ENCODE peak calls at places on chromosomes 6 and 20, in seven cellular contexts. E, S, W, U, I, A and G are unnamed samples. For H3K27me3, the result is how much of the 10 kb centered on the place peaks cover.

GRCh38 chr20:50992733-50993457 is 30.0 kb downstream of the KCNG1 start:
- DNase-seq in I (peak), W (no peak), U (peak), S (peak), E (no peak), A (no peak), G (no peak)

GRCh38 chr20:58634121-58634817 is 16.8 kb upstream of the STX16 start:
- DNase-seq in I (no peak), W (no peak), U (no peak), E (no peak), S (peak), A (peak), G (no peak)

GRCh38 chr20:56945057-56945456 is 316.0 kb downstream of the TFAP2C start:
- DNase-seq in U (peak), A (no peak), I (no peak), S (no peak), W (no peak), E (no peak), G (no peak)

GRCh38 chr6:33809619-33810018 is 5.8 kb upstream of the MLN start:
- DNase-seq in S (no peak), A (no peak), I (no peak), W (no peak), U (no peak), E (no peak), G (no peak)

GRCh38 chr6:6661684-6662083 is 73.2 kb downstream of the LY86 start:
- DNase-seq in W (no peak), I (no peak), A (peak), U (peak), E (peak), S (peak), G (no peak)

GRCh38 chr6:31559958-31560696 is 12.0 kb upstream of the LTA start:
- DNase-seq in S (peak), A (peak), I (peak), E (peak), W (peak), U (peak), G (no peak)

GRCh38 chr6:129893513-129894098 is 32.5 kb upstream of the TMEM244 start:
- DNase-seq in A (no peak), S (peak), I (no peak), W (no peak), E (no peak), U (peak), G (no peak)

GRCh38 chr20:48875233-48875913 is 46.1 kb upstream of the ARFGEF2 start:
- DNase-seq in I (no peak), E (no peak), A (no peak), W (no peak), U (no peak), S (no peak), G (no peak)

GRCh38 chr6:2952557-2953095 is 18.7 kb downstream of the SERPINB6 start:
- DNase-seq in U (peak), I (peak), E (peak), A (peak), W (peak), S (peak), G (peak)

GRCh38 chr6:91480397-91480796 is 893.5 kb upstream of the MAP3K7 start:
- DNase-seq in A (no peak), E (no peak), W (no peak), U (no peak), S (no peak), I (no peak), G (no peak)

GRCh38 chr20:56487216-56487615 is 18.8 kb downstream of the RTF2 start:
- DNase-seq in E (no peak), I (no peak), A (no peak), W (no peak), U (no peak), S (no peak), G (no peak)

GRCh38 chr6:133396630-133397335 is 155.6 kb downstream of the EYA4 start:
- DNase-seq in S (peak), A (no peak), I (no peak), U (no peak), W (no peak), E (no peak), G (no peak)

GRCh38 chr6:24876496-24877465 is 59.0 kb downstream of the RIPOR2 start:
- DNase-seq in E (no peak), W (no peak), U (no peak), S (no peak), A (no peak), I (peak), G (no peak)

GRCh38 chr6:151803743-151804142 is 3.7 kb upstream of the ESR1 start:
- DNase-seq in I (no peak), S (no peak), E (no peak), A (no peak), W (no peak), U (peak), G (no peak)

GRCh38 chr6:17714879-17715860 is 8.4 kb upstream of the NUP153 start:
- DNase-seq in E (no peak), W (no peak), A (no peak), S (peak), I (no peak), U (peak), G (no peak)

GRCh38 chr6:158322724-158323560 is 10.7 kb downstream of the TULP4 start:
- DNase-seq in I (no peak), S (peak), A (no peak), W (no peak), U (peak), E (no peak), G (no peak)

GRCh38 chr6:150410906-150411305 is 42.1 kb downstream of the IYD start:
- DNase-seq in U (peak), S (no peak), E (no peak), A (no peak), W (no peak), I (no peak), G (no peak)
- H3K27me3 ChIP-seq in U (under half), S (under half), E (under half), A (under half), W (under half), I (under half), G (under half)

GRCh38 chr20:1764136-1765033 is 106.8 kb upstream of the SIRPG start:
- DNase-seq in E (peak), S (peak), A (peak), U (peak), W (peak), I (peak), G (peak)
- H3K4me3 ChIP-seq in E (no peak), S (no peak), A (no peak), U (no peak), W (no peak), I (no peak), G (no peak)

GRCh38 chr6:100503043-100503442 is 38.3 kb upstream of the SIM1 start:
- DNase-seq in A (no peak), U (peak), S (no peak), I (no peak), W (no peak), E (no peak), G (no peak)
- H3K27ac ChIP-seq in A (no peak), U (peak), S (no peak), I (no peak), W (no peak), E (no peak), G (peak)

GRCh38 chr6:150004783-150005717 is 20.3 kb downstream of the RAET1L start:
- DNase-seq in I (peak), W (peak), A (peak), S (peak), U (peak), E (peak), G (peak)

GRCh38 chr6:150002710-150003109 is 22.6 kb downstream of the RAET1L start:
- DNase-seq in E (no peak), I (no peak), S (no peak), W (no peak), A (no peak), U (no peak), G (no peak)

GRCh38 chr6:150006961-150007464 is 18.3 kb downstream of the RAET1L start:
- DNase-seq in A (no peak), E (no peak), U (peak), W (no peak), S (peak), I (peak), G (no peak)

GRCh38 chr6:150005761-150006651 is 19.3 kb downstream of the RAET1L start:
- DNase-seq in A (no peak), S (no peak), I (no peak), U (no peak), E (no peak), W (no peak), G (no peak)

DNA sequence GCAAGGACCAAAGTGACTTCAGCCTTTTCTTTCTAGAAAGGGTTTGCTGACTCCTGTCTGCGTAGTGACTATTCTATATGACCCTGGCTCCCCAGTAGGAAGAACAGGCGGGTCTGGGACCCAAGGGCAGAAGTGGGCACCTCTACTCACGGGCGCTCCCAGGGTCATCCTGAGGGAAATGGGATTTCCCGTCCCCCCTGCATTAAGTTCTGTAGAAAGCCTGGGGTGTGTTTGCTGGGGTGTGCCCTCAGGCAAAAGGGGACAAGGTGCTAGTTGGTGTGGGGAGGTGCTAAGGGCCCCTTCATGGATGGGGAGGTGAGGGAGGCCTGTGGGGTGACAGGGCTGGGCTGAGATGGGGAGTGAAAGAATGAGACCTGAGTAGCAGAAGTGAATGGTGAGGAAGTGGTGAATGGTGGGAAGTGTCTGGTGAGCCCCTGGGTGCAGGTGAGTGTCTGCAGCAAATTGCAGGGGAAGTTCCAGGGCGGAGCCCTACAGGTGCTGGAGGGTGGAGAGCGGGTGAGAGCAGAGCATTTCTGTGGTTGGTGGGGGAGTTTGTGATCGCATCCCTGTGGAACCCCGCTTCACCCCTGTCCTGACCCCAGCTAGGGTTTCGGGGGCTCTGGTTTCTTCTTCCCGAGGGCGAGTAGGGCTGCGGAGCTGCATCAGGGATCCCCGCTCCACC is 21.1 kb downstream of the RAET1L start:
- DNase-seq in S (no peak), I (no peak), U (no peak), A (no peak), W (no peak), E (no peak), G (no peak)
- H3K27me3 ChIP-seq in S (half or more), I (half or more), U (under half), A (half or more), W (under half), E (half or more), G (under half)

DNA sequence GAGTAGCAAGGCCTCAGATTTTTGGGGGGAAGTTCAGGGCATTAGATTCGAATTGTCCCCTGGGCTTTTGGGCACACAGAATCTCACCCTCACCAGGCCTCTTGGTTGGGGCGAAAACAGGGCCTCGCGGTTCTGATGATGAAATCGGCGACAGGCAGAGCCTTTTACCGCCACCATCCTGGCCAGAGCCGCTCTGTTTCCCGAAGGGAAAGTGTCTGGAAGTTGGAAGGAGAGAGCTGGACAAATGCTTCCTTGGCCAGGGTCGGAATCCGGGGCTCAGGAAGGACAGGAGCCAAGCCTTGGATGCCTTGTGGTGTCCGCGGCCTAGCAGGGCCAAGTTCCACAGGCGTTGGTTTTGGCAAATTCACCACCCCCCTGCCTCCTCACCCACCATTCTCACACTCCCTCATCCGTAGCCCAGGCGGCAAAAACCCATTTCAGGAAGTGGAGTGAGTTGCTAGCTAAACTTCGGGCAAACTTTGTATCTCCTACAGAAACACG is 3.5 kb upstream of the TFAP2A start:
- DNase-seq in W (no peak), I (no peak), A (no peak), E (no peak), S (no peak), U (no peak), G (no peak)
- H3K4me3 ChIP-seq in W (no peak), I (peak), A (no peak), E (no peak), S (no peak), U (peak), G (no peak)

DNA sequence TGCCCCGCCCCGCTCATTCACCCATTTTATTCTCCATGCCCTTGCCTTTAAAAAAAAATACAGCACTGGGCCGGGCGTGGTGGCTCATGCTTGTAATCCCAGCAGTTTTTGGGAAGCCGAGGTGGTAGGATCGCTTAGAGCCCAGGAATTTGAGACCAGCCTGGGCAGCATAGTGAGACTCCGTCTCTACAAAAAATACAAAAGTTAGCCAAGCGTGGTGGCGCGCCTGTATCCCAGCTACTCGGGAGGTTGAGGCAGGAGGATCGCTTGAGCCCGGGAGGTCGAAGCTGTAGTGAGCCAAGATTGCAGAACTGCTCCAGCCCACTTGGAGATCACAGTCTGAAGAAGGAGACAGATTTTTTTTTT is 407 bp upstream of the KIF6 start:
- DNase-seq in I (no peak), S (no peak), A (no peak), W (peak), E (no peak), U (no peak), G (no peak)
- H3K27ac ChIP-seq in I (no peak), S (no peak), A (no peak), W (no peak), E (no peak), U (no peak), G (no peak)

GRCh38 chr20:61806314-61806713 is 259.4 kb downstream of the TAF4 start:
- DNase-seq in I (no peak), W (no peak), A (no peak), S (no peak), E (no peak), U (no peak), G (no peak)
- H3K27me3 ChIP-seq in I (under half), W (under half), A (half or more), S (under half), E (half or more), U (half or more), G (under half)